ENCODE peak calls at places on chromosomes 13 and 19, in seven cellular contexts. One of them, this sample, is unnamed.

GRCh38 chr13:52783943-52784342 is 44.3 kb upstream of the CNMD start:
- DNase-seq in H9: no peak
- DNase-seq in CD8-positive, alpha-beta T cell: no peak
- DNase-seq in HuH-7.5: no peak
- DNase-seq in cardiac fibroblast: no peak
- DNase-seq in suprapubic skin: no peak
- DNase-seq in stimulated activated CD8-positive, alpha-beta memory T cell treated with anti-CD3 and anti-CD28 coated beads, Interleukin-4, amount 100 ng/mL, for 1 hour: no peak
- DNase-seq in this sample: no peak

GRCh38 chr13:83955011-83955410 is 72.7 kb upstream of the SLITRK1 start:
- DNase-seq in H9: no peak
- DNase-seq in CD8-positive, alpha-beta T cell: no peak
- DNase-seq in HuH-7.5: no peak
- DNase-seq in cardiac fibroblast: no peak
- DNase-seq in suprapubic skin: no peak
- DNase-seq in stimulated activated CD8-positive, alpha-beta memory T cell treated with anti-CD3 and anti-CD28 coated beads, Interleukin-4, amount 100 ng/mL, for 1 hour: no peak
- DNase-seq in this sample: no peak

GRCh38 chr19:4488496-4488895 is 16.4 kb downstream of the HDGFL2 start:
- DNase-seq in H9: peak; percentile 18
- DNase-seq in CD8-positive, alpha-beta T cell: no peak
- DNase-seq in HuH-7.5: no peak
- DNase-seq in cardiac fibroblast: no peak
- DNase-seq in suprapubic skin: no peak
- DNase-seq in stimulated activated CD8-positive, alpha-beta memory T cell treated with anti-CD3 and anti-CD28 coated beads, Interleukin-4, amount 100 ng/mL, for 1 hour: no peak
- DNase-seq in this sample: no peak

GRCh38 chr13:31250435-31250834 is 50.7 kb downstream of the B3GLCT start:
- DNase-seq in H9: no peak
- DNase-seq in CD8-positive, alpha-beta T cell: no peak
- DNase-seq in HuH-7.5: no peak
- DNase-seq in cardiac fibroblast: no peak
- DNase-seq in suprapubic skin: no peak
- DNase-seq in stimulated activated CD8-positive, alpha-beta memory T cell treated with anti-CD3 and anti-CD28 coated beads, Interleukin-4, amount 100 ng/mL, for 1 hour: no peak
- DNase-seq in this sample: no peak

GRCh38 chr13:34816543-34816942 is 125.5 kb upstream of the NBEA start:
- DNase-seq in H9: no peak
- DNase-seq in CD8-positive, alpha-beta T cell: no peak
- DNase-seq in HuH-7.5: no peak
- DNase-seq in cardiac fibroblast: peak; percentile 3
- DNase-seq in suprapubic skin: no peak
- DNase-seq in stimulated activated CD8-positive, alpha-beta memory T cell treated with anti-CD3 and anti-CD28 coated beads, Interleukin-4, amount 100 ng/mL, for 1 hour: no peak
- DNase-seq in this sample: no peak

GRCh38 chr13:73335938-73336337 is 277.1 kb downstream of the KLF5 start:
- DNase-seq in H9: no peak
- DNase-seq in CD8-positive, alpha-beta T cell: no peak
- DNase-seq in HuH-7.5: no peak
- DNase-seq in cardiac fibroblast: no peak
- DNase-seq in suprapubic skin: no peak
- DNase-seq in stimulated activated CD8-positive, alpha-beta memory T cell treated with anti-CD3 and anti-CD28 coated beads, Interleukin-4, amount 100 ng/mL, for 1 hour: no peak
- DNase-seq in this sample: no peak

GRCh38 chr13:95833713-95834112 is 156.8 kb downstream of the DNAJC3 start:
- DNase-seq in H9: no peak
- DNase-seq in CD8-positive, alpha-beta T cell: no peak
- DNase-seq in HuH-7.5: no peak
- DNase-seq in cardiac fibroblast: peak; percentile 35
- DNase-seq in suprapubic skin: no peak
- DNase-seq in stimulated activated CD8-positive, alpha-beta memory T cell treated with anti-CD3 and anti-CD28 coated beads, Interleukin-4, amount 100 ng/mL, for 1 hour: no peak
- DNase-seq in this sample: no peak

GRCh38 chr13:114011226-114011625 is 37.4 kb upstream of the C13orf46 start:
- DNase-seq in H9: no peak
- DNase-seq in CD8-positive, alpha-beta T cell: no peak
- DNase-seq in HuH-7.5: no peak
- DNase-seq in cardiac fibroblast: no peak
- DNase-seq in suprapubic skin: peak; percentile 70
- DNase-seq in stimulated activated CD8-positive, alpha-beta memory T cell treated with anti-CD3 and anti-CD28 coated beads, Interleukin-4, amount 100 ng/mL, for 1 hour: no peak
- DNase-seq in this sample: no peak

GRCh38 chr19:45469835-45470146 is 2.0 kb downstream of the FOSB start:
- DNase-seq in H9: no peak
- DNase-seq in CD8-positive, alpha-beta T cell: no peak
- DNase-seq in HuH-7.5: peak; percentile 93
- DNase-seq in cardiac fibroblast: no peak
- DNase-seq in suprapubic skin: no peak
- DNase-seq in stimulated activated CD8-positive, alpha-beta memory T cell treated with anti-CD3 and anti-CD28 coated beads, Interleukin-4, amount 100 ng/mL, for 1 hour: no peak
- DNase-seq in this sample: no peak

GRCh38 chr13:79225487-79226232 is 180.4 kb downstream of the RBM26 start:
- DNase-seq in H9: no peak
- DNase-seq in CD8-positive, alpha-beta T cell: no peak
- DNase-seq in HuH-7.5: no peak
- DNase-seq in cardiac fibroblast: no peak
- DNase-seq in suprapubic skin: no peak
- DNase-seq in stimulated activated CD8-positive, alpha-beta memory T cell treated with anti-CD3 and anti-CD28 coated beads, Interleukin-4, amount 100 ng/mL, for 1 hour: no peak
- DNase-seq in this sample: no peak

GRCh38 chr19:41918653-41919244 is 9.5 kb downstream of the ERFL start:
- DNase-seq in H9: no peak
- DNase-seq in CD8-positive, alpha-beta T cell: no peak
- DNase-seq in HuH-7.5: no peak
- DNase-seq in cardiac fibroblast: no peak
- DNase-seq in suprapubic skin: no peak
- DNase-seq in stimulated activated CD8-positive, alpha-beta memory T cell treated with anti-CD3 and anti-CD28 coated beads, Interleukin-4, amount 100 ng/mL, for 1 hour: no peak
- DNase-seq in this sample: no peak

GRCh38 chr13:109666656-109667448 is 119.5 kb downstream of the IRS2 start:
- DNase-seq in H9: no peak
- DNase-seq in CD8-positive, alpha-beta T cell: no peak
- DNase-seq in HuH-7.5: peak; percentile 8
- DNase-seq in cardiac fibroblast: peak; percentile 34
- DNase-seq in suprapubic skin: no peak
- DNase-seq in stimulated activated CD8-positive, alpha-beta memory T cell treated with anti-CD3 and anti-CD28 coated beads, Interleukin-4, amount 100 ng/mL, for 1 hour: no peak
- DNase-seq in this sample: peak; percentile 19

GRCh38 chr19:55809381-55810058 is 22.3 kb downstream of the NLRP11 start:
- DNase-seq in H9: peak; percentile 31
- DNase-seq in CD8-positive, alpha-beta T cell: no peak
- DNase-seq in HuH-7.5: peak; percentile 41
- DNase-seq in cardiac fibroblast: peak; percentile 44
- DNase-seq in suprapubic skin: no peak
- DNase-seq in stimulated activated CD8-positive, alpha-beta memory T cell treated with anti-CD3 and anti-CD28 coated beads, Interleukin-4, amount 100 ng/mL, for 1 hour: no peak
- DNase-seq in this sample: peak; percentile 22

GRCh38 chr13:112182251-112182650 is 115.3 kb downstream of the SOX1 start:
- DNase-seq in H9: no peak
- DNase-seq in CD8-positive, alpha-beta T cell: no peak
- DNase-seq in HuH-7.5: no peak
- DNase-seq in cardiac fibroblast: no peak
- DNase-seq in suprapubic skin: peak; percentile 44
- DNase-seq in stimulated activated CD8-positive, alpha-beta memory T cell treated with anti-CD3 and anti-CD28 coated beads, Interleukin-4, amount 100 ng/mL, for 1 hour: no peak
- DNase-seq in this sample: no peak

GRCh38 chr13:32432856-32433255 is 4.9 kb upstream of the N4BP2L1 start:
- DNase-seq in H9: no peak
- DNase-seq in CD8-positive, alpha-beta T cell: no peak
- DNase-seq in HuH-7.5: no peak
- DNase-seq in cardiac fibroblast: no peak
- DNase-seq in suprapubic skin: no peak
- DNase-seq in stimulated activated CD8-positive, alpha-beta memory T cell treated with anti-CD3 and anti-CD28 coated beads, Interleukin-4, amount 100 ng/mL, for 1 hour: no peak
- DNase-seq in this sample: no peak

GRCh38 chr13:109275390-109275789 is 511.0 kb downstream of the IRS2 start:
- DNase-seq in H9: no peak
- DNase-seq in CD8-positive, alpha-beta T cell: no peak
- DNase-seq in HuH-7.5: no peak
- DNase-seq in cardiac fibroblast: no peak
- DNase-seq in suprapubic skin: no peak
- DNase-seq in stimulated activated CD8-positive, alpha-beta memory T cell treated with anti-CD3 and anti-CD28 coated beads, Interleukin-4, amount 100 ng/mL, for 1 hour: no peak
- DNase-seq in this sample: no peak

GRCh38 chr19:991174-991931 is 7.2 kb downstream of the WDR18 start:
- DNase-seq in H9: peak; percentile 87
- DNase-seq in CD8-positive, alpha-beta T cell: peak; percentile 82
- DNase-seq in HuH-7.5: no peak
- DNase-seq in cardiac fibroblast: peak; percentile 64
- DNase-seq in suprapubic skin: no peak
- DNase-seq in stimulated activated CD8-positive, alpha-beta memory T cell treated with anti-CD3 and anti-CD28 coated beads, Interleukin-4, amount 100 ng/mL, for 1 hour: no peak
- DNase-seq in this sample: no peak

GRCh38 chr13:90293793-90294361 is 1053.6 kb upstream of the MIR17HG start:
- DNase-seq in H9: no peak
- DNase-seq in CD8-positive, alpha-beta T cell: no peak
- DNase-seq in HuH-7.5: no peak
- DNase-seq in cardiac fibroblast: no peak
- DNase-seq in suprapubic skin: no peak
- DNase-seq in stimulated activated CD8-positive, alpha-beta memory T cell treated with anti-CD3 and anti-CD28 coated beads, Interleukin-4, amount 100 ng/mL, for 1 hour: no peak
- DNase-seq in this sample: no peak

GRCh38 chr13:112643759-112644459 is 45.9 kb upstream of the ATP11A start:
- DNase-seq in H9: no peak
- DNase-seq in CD8-positive, alpha-beta T cell: no peak
- DNase-seq in HuH-7.5: no peak
- DNase-seq in cardiac fibroblast: no peak
- DNase-seq in suprapubic skin: no peak
- DNase-seq in stimulated activated CD8-positive, alpha-beta memory T cell treated with anti-CD3 and anti-CD28 coated beads, Interleukin-4, amount 100 ng/mL, for 1 hour: no peak
- DNase-seq in this sample: no peak

GRCh38 chr19:18415177-18415867 is 3.9 kb upstream of the SSBP4 start:
- DNase-seq in H9: peak; percentile 28
- DNase-seq in CD8-positive, alpha-beta T cell: no peak
- DNase-seq in HuH-7.5: no peak
- DNase-seq in cardiac fibroblast: peak; percentile 96
- DNase-seq in suprapubic skin: peak; percentile 90
- DNase-seq in stimulated activated CD8-positive, alpha-beta memory T cell treated with anti-CD3 and anti-CD28 coated beads, Interleukin-4, amount 100 ng/mL, for 1 hour: no peak
- DNase-seq in this sample: peak; percentile 59